ENCODE peak calls at places on chromosome 6, in five cellular contexts. B is AG10803; V is effector memory CD4-positive, alpha-beta T cell; F is AG08396; W is H54. N is an unnamed sample.

GRCh38 chr6:7726416-7727149 is 684 bp downstream of the BMP6 start:
- DNase-seq in B (no peak), V (no peak), F (peak; percentile 24), W (no peak), N (no peak)

GRCh38 chr6:170137176-170137891 is 153.5 kb downstream of the DLL1 start:
- DNase-seq in B (no peak), V (no peak), F (no peak), W (no peak), N (no peak)

GRCh38 chr6:36430351-36430750 is 12.3 kb downstream of the PXT1 start:
- DNase-seq in B (no peak), V (no peak), F (no peak), W (no peak), N (no peak)

GRCh38 chr6:29851190-29851589 is 23.6 kb downstream of the HLA-G start:
- DNase-seq in B (no peak), V (no peak), F (no peak), W (no peak), N (no peak)

GRCh38 chr6:27163858-27164257 is 83.6 kb upstream of the PRSS16 start:
- DNase-seq in B (no peak), V (no peak), F (no peak), W (no peak), N (no peak)

GRCh38 chr6:20708367-20709124 is 174.3 kb downstream of the CDKAL1 start:
- DNase-seq in B (peak; percentile 32), V (no peak), F (peak; percentile 5), W (no peak), N (no peak)

GRCh38 chr6:14454467-14454763 is 336.8 kb downstream of the CD83 start:
- DNase-seq in B (no peak), V (no peak), F (no peak), W (no peak), N (no peak)

GRCh38 chr6:3194535-3195376 is 32.7 kb downstream of the TUBB2B start:
- DNase-seq in B (no peak), V (no peak), F (no peak), W (no peak), N (no peak)

GRCh38 chr6:116596815-116597214 is 19.5 kb upstream of the RSPH4A start:
- DNase-seq in B (peak; percentile 9), V (no peak), F (no peak), W (no peak), N (no peak)

GRCh38 chr6:170025341-170026271 is 265.3 kb downstream of the DLL1 start:
- DNase-seq in B (no peak), V (no peak), F (no peak), W (no peak), N (no peak)

GRCh38 chr6:92723390-92723931 is 695.9 kb downstream of the EPHA7 start:
- DNase-seq in B (peak; percentile 40), V (no peak), F (no peak), W (no peak), N (no peak)

GRCh38 chr6:135227349-135227748 is 46.2 kb downstream of the MYB start:
- DNase-seq in B (no peak), V (no peak), F (no peak), W (no peak), N (no peak)

GRCh38 chr6:28353981-28354676 is 4.4 kb downstream of the ZKSCAN3 start:
- DNase-seq in B (peak; percentile 27), V (no peak), F (no peak), W (no peak), N (no peak)

GRCh38 chr6:7154341-7155139 is 46.8 kb downstream of the RREB1 start:
- DNase-seq in B (no peak), V (no peak), F (no peak), W (no peak), N (no peak)

GRCh38 chr6:123849406-123849805 is 45.7 kb downstream of the NKAIN2 start:
- DNase-seq in B (no peak), V (no peak), F (no peak), W (no peak), N (no peak)

N was measured in effector CD4-positive, alpha-beta T cell.